ENCODE peak calls at places on chromosome 2, in five cellular contexts. One of them, this sample, is unnamed.

GRCh38 chr2:178320011-178320410 is 125.7 kb downstream of the OSBPL6 start:
- DNase-seq in prostate gland: no peak
- DNase-seq in heart right ventricle: no peak
- DNase-seq in mammary epithelial cell: no peak
- DNase-seq in CD8-positive, alpha-beta T cell: no peak
- DNase-seq in this sample: no peak

GRCh38 chr2:48651127-48651526 is 33.5 kb downstream of the GTF2A1L start:
- DNase-seq in heart right ventricle: no peak
- DNase-seq in prostate gland: no peak
- DNase-seq in mammary epithelial cell: no peak
- DNase-seq in CD8-positive, alpha-beta T cell: no peak
- DNase-seq in this sample: no peak

GRCh38 chr2:129764376-129765325 is 214.8 kb upstream of the RAB6C start:
- DNase-seq in CD8-positive, alpha-beta T cell: no peak
- DNase-seq in prostate gland: no peak
- DNase-seq in mammary epithelial cell: no peak
- DNase-seq in heart right ventricle: no peak
- DNase-seq in this sample: no peak

GRCh38 chr2:133755515-133756311 is 187.4 kb upstream of the NCKAP5 start:
- DNase-seq in mammary epithelial cell: no peak
- DNase-seq in heart right ventricle: peak
- DNase-seq in prostate gland: no peak
- DNase-seq in CD8-positive, alpha-beta T cell: no peak
- DNase-seq in this sample: no peak

GRCh38 chr2:197309369-197310231 is 980 bp downstream of the ANKRD44 start:
- DNase-seq in heart right ventricle: peak
- DNase-seq in CD8-positive, alpha-beta T cell: no peak
- DNase-seq in prostate gland: peak
- DNase-seq in mammary epithelial cell: no peak
- DNase-seq in this sample: peak

GRCh38 chr2:152411154-152411553 is 76.2 kb downstream of the FMNL2 start:
- DNase-seq in CD8-positive, alpha-beta T cell: no peak
- DNase-seq in prostate gland: no peak
- DNase-seq in heart right ventricle: no peak
- DNase-seq in mammary epithelial cell: no peak
- DNase-seq in this sample: no peak

GRCh38 chr2:20149703-20150030 is 75.3 kb downstream of the SDC1 start:
- DNase-seq in prostate gland: no peak
- DNase-seq in CD8-positive, alpha-beta T cell: no peak
- DNase-seq in mammary epithelial cell: no peak
- DNase-seq in heart right ventricle: no peak
- DNase-seq in this sample: no peak

GRCh38 chr2:201769664-201770373 is 10.9 kb downstream of the ALS2 start:
- DNase-seq in CD8-positive, alpha-beta T cell: no peak
- DNase-seq in heart right ventricle: no peak
- DNase-seq in mammary epithelial cell: no peak
- DNase-seq in prostate gland: no peak
- DNase-seq in this sample: no peak

GRCh38 chr2:212032032-212032431 is 506.6 kb downstream of the ERBB4 start:
- DNase-seq in heart right ventricle: no peak
- DNase-seq in CD8-positive, alpha-beta T cell: no peak
- DNase-seq in prostate gland: no peak
- DNase-seq in mammary epithelial cell: peak
- DNase-seq in this sample: no peak

GRCh38 chr2:236367791-236368289 is 103.6 kb upstream of the ASB18 start:
- DNase-seq in mammary epithelial cell: no peak
- DNase-seq in prostate gland: no peak
- DNase-seq in heart right ventricle: no peak
- DNase-seq in CD8-positive, alpha-beta T cell: no peak
- DNase-seq in this sample: no peak

GRCh38 chr2:64604929-64605550 is 48.7 kb downstream of the SERTAD2 start:
- DNase-seq in CD8-positive, alpha-beta T cell: no peak
- DNase-seq in heart right ventricle: no peak
- DNase-seq in mammary epithelial cell: peak
- DNase-seq in prostate gland: peak
- DNase-seq in this sample: no peak

GRCh38 chr2:48445091-48445725 is 84.7 kb upstream of the STON1 start:
- DNase-seq in prostate gland: no peak
- DNase-seq in mammary epithelial cell: peak
- DNase-seq in CD8-positive, alpha-beta T cell: no peak
- DNase-seq in heart right ventricle: no peak
- DNase-seq in this sample: no peak

GRCh38 chr2:207474871-207475485 is 54.8 kb upstream of the CREB1 start:
- DNase-seq in mammary epithelial cell: peak
- DNase-seq in heart right ventricle: peak
- DNase-seq in prostate gland: peak
- DNase-seq in CD8-positive, alpha-beta T cell: peak
- DNase-seq in this sample: no peak

GRCh38 chr2:10493636-10494281 is 45.6 kb upstream of the ODC1 start:
- DNase-seq in prostate gland: peak
- DNase-seq in heart right ventricle: no peak
- DNase-seq in mammary epithelial cell: peak
- DNase-seq in CD8-positive, alpha-beta T cell: peak
- DNase-seq in this sample: peak

GRCh38 chr2:209788925-209789324 is 17.3 kb downstream of the UNC80 start:
- DNase-seq in prostate gland: no peak
- DNase-seq in CD8-positive, alpha-beta T cell: no peak
- DNase-seq in heart right ventricle: no peak
- DNase-seq in mammary epithelial cell: no peak
- DNase-seq in this sample: no peak

GRCh38 chr2:153543639-153544071 is 65.1 kb upstream of the RPRM start:
- DNase-seq in mammary epithelial cell: no peak
- DNase-seq in prostate gland: no peak
- DNase-seq in CD8-positive, alpha-beta T cell: no peak
- DNase-seq in heart right ventricle: no peak
- DNase-seq in this sample: no peak

GRCh38 chr2:67346718-67347407 is 50.3 kb upstream of the ETAA1 start:
- DNase-seq in mammary epithelial cell: peak
- DNase-seq in CD8-positive, alpha-beta T cell: no peak
- DNase-seq in prostate gland: no peak
- DNase-seq in heart right ventricle: no peak
- DNase-seq in this sample: no peak

GRCh38 chr2:23020659-23021058 is 364.3 kb upstream of the KLHL29 start:
- DNase-seq in heart right ventricle: no peak
- DNase-seq in prostate gland: no peak
- DNase-seq in CD8-positive, alpha-beta T cell: no peak
- DNase-seq in mammary epithelial cell: no peak
- DNase-seq in this sample: no peak

GRCh38 chr2:217694296-217694695 is 308.5 kb downstream of the TNS1 start:
- DNase-seq in CD8-positive, alpha-beta T cell: no peak
- DNase-seq in prostate gland: no peak
- DNase-seq in mammary epithelial cell: no peak
- DNase-seq in heart right ventricle: no peak
- DNase-seq in this sample: no peak

GRCh38 chr2:217691516-217691915 is 311.3 kb downstream of the TNS1 start:
- DNase-seq in heart right ventricle: no peak
- DNase-seq in mammary epithelial cell: no peak
- DNase-seq in CD8-positive, alpha-beta T cell: no peak
- DNase-seq in prostate gland: no peak
- DNase-seq in this sample: no peak

GRCh38 chr2:217691920-217692666 is 310.7 kb downstream of the TNS1 start:
- DNase-seq in CD8-positive, alpha-beta T cell: no peak
- DNase-seq in prostate gland: no peak
- DNase-seq in mammary epithelial cell: peak
- DNase-seq in heart right ventricle: no peak
- DNase-seq in this sample: peak

GRCh38 chr2:217693363-217693762 is 309.4 kb downstream of the TNS1 start:
- DNase-seq in CD8-positive, alpha-beta T cell: no peak
- DNase-seq in mammary epithelial cell: no peak
- DNase-seq in heart right ventricle: no peak
- DNase-seq in prostate gland: no peak
- DNase-seq in this sample: no peak

GRCh38 chr2:217695033-217695520 is 307.7 kb downstream of the TNS1 start:
- DNase-seq in mammary epithelial cell: peak
- DNase-seq in CD8-positive, alpha-beta T cell: no peak
- DNase-seq in prostate gland: no peak
- DNase-seq in heart right ventricle: no peak
- DNase-seq in this sample: no peak
- H3K27ac ChIP-seq in mammary epithelial cell: peak
- H3K27ac ChIP-seq in CD8-positive, alpha-beta T cell: no peak
- H3K27ac ChIP-seq in prostate gland: no peak
- H3K27ac ChIP-seq in heart right ventricle: no peak
- H3K27ac ChIP-seq in this sample: no peak

DNA sequence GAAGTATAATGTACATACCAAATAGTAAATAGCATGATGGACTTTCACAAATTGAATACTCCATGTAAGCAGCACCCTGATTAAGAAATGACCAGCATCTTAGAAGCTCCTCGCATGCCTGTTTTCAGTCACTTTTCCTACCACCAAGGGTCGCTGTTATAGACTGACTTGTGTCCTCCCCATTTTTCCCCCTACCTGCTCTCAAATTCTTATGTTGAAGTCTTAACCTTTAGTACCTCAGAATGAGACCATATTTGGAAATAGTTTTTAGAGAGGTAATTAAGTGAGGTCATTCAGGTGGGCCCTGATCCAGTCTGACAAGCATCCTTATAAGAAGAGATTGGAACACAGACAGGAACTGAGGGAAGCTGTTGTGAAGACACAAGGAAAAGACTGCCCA is 125.9 kb downstream of the LYPD6 start:
- DNase-seq in CD8-positive, alpha-beta T cell: no peak
- DNase-seq in mammary epithelial cell: no peak
- DNase-seq in prostate gland: no peak
- DNase-seq in heart right ventricle: no peak
- DNase-seq in this sample: no peak
- TF ChIP-seq CTCF in CD8-positive, alpha-beta T cell: no peak
- TF ChIP-seq CTCF in mammary epithelial cell: no peak
- TF ChIP-seq CTCF in prostate gland: no peak
- TF ChIP-seq CTCF in heart right ventricle: no peak
- TF ChIP-seq CTCF in this sample: no peak

DNA sequence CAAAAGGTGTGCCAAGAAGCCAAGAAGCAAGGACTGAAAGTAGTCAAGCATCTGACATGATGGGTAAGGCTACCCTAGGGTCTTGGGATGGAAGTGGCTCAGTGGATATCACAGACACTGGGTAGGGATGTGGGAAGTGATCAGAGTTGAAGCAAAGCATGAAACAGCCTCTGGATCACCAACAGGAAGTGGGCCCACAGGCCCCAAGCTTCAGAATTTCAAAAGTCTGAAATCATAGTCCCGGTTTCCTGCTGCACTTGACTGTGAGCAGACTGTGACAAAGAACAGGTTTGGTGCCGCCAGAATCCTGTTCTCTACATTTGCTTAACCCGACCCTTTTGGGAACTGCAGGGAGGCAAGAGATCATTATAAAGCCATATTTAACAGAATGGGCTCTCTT is 57.4 kb downstream of the SP100 start:
- DNase-seq in CD8-positive, alpha-beta T cell: no peak
- DNase-seq in prostate gland: no peak
- DNase-seq in mammary epithelial cell: no peak
- DNase-seq in heart right ventricle: no peak
- DNase-seq in this sample: no peak
- H3K27ac ChIP-seq in CD8-positive, alpha-beta T cell: peak
- H3K27ac ChIP-seq in prostate gland: no peak
- H3K27ac ChIP-seq in mammary epithelial cell: no peak
- H3K27ac ChIP-seq in heart right ventricle: no peak
- H3K27ac ChIP-seq in this sample: no peak

GRCh38 chr2:240810199-240810598 is 9.8 kb downstream of the KIF1A start:
- DNase-seq in CD8-positive, alpha-beta T cell: no peak
- DNase-seq in heart right ventricle: no peak
- DNase-seq in mammary epithelial cell: no peak
- DNase-seq in prostate gland: no peak
- DNase-seq in this sample: no peak
- TF ChIP-seq CTCF in CD8-positive, alpha-beta T cell: no peak
- TF ChIP-seq CTCF in heart right ventricle: peak
- TF ChIP-seq CTCF in mammary epithelial cell: no peak
- TF ChIP-seq CTCF in prostate gland: no peak
- TF ChIP-seq CTCF in this sample: peak

DNA sequence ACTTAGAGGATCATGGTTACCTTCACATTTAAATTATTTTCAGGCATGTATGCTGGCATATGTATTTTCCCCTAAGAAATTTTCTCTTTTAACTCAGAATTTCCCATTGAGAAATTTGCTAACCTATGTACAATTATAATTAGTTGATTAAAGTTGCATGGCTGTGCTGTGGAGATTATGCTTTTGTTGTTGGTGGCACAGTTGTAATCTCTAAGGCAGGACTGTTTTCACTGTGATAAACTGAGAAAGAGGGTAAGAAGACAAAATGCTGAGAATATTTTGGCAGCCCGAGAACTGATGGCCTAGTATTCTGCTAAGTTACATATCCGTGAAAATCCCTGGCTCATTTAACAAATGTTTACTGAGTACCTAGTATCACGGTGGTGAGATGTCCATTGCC is 1.4 kb downstream of the VRK2 start:
- DNase-seq in prostate gland: no peak
- DNase-seq in heart right ventricle: no peak
- DNase-seq in CD8-positive, alpha-beta T cell: no peak
- DNase-seq in mammary epithelial cell: no peak
- DNase-seq in this sample: no peak
- H3K27ac ChIP-seq in prostate gland: no peak
- H3K27ac ChIP-seq in heart right ventricle: no peak
- H3K27ac ChIP-seq in CD8-positive, alpha-beta T cell: no peak
- H3K27ac ChIP-seq in mammary epithelial cell: peak
- H3K27ac ChIP-seq in this sample: no peak

DNA sequence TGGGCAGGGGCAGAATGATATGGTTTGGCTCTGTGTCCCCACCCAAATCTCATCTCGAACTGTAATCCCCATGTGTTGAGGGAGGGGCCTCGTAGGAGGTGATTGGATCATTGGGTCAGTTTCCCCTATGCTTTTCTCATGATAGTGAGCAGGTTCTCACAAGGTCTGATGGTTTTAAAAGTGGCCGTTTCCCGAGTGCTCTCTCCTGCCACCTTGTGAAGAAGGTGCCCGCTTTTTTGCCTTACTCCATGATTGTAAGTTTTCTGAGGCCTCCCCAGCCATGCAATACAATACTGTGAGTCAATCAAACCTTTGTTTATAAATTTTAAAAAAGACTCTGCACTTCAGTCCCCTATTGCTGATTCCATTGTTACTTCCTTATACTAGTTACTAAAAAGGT is 82.9 kb upstream of the CDKL4 start:
- DNase-seq in prostate gland: no peak
- DNase-seq in heart right ventricle: no peak
- DNase-seq in CD8-positive, alpha-beta T cell: no peak
- DNase-seq in mammary epithelial cell: no peak
- DNase-seq in this sample: no peak
- TF ChIP-seq CTCF in prostate gland: no peak
- TF ChIP-seq CTCF in heart right ventricle: no peak
- TF ChIP-seq CTCF in CD8-positive, alpha-beta T cell: no peak
- TF ChIP-seq CTCF in mammary epithelial cell: no peak
- TF ChIP-seq CTCF in this sample: no peak

DNA sequence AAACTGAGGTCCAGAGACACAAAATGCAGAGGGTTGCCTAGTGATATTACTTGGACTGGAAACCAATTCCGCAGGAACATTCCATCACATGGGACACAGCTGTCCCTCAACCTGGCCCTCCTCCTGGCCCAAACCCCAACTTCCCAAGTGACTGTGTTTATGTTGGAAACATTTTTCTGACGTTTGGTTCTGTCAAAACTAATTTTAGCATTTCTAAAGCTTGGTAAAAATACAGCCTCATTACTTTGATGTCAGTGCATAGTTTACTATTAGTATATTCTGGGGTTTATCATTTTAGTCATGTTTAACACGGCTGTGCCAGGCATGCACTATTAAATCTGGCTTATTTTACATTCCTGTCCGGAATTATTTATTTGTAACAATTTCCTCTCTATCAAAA is 69.9 kb downstream of the GLI2 start:
- DNase-seq in prostate gland: no peak
- DNase-seq in mammary epithelial cell: no peak
- DNase-seq in heart right ventricle: no peak
- DNase-seq in CD8-positive, alpha-beta T cell: no peak
- DNase-seq in this sample: no peak
- H3K27ac ChIP-seq in prostate gland: no peak
- H3K27ac ChIP-seq in mammary epithelial cell: no peak
- H3K27ac ChIP-seq in heart right ventricle: no peak
- H3K27ac ChIP-seq in CD8-positive, alpha-beta T cell: no peak
- H3K27ac ChIP-seq in this sample: no peak

This sample was measured in right lobe of liver.